ENCODE peak calls at places on chromosome 11, in eight cellular contexts. One of them, this sample, is unnamed.
A peak's percentile ranks its signal among the peaks of the same experiment; 100 is the strongest.

GRCh38 chr11:70677232-70677916 is 279.0 kb downstream of the CTTN start:
- DNase-seq in AG09309: no peak
- DNase-seq in activated CD4-positive, alpha-beta T cell treated with anti-CD3 and anti-CD28 coated beads for 24 hours: no peak
- DNase-seq in SHP77: no peak
- DNase-seq in endodermal cell: no peak
- DNase-seq in skeletal muscle cell: no peak
- DNase-seq in MM.1S: no peak
- DNase-seq in T-helper 9 cell: no peak
- DNase-seq in this sample: no peak

GRCh38 chr11:44632466-44633123 is 67.1 kb downstream of the CD82 start:
- DNase-seq in AG09309: no peak
- DNase-seq in activated CD4-positive, alpha-beta T cell treated with anti-CD3 and anti-CD28 coated beads for 24 hours: no peak
- DNase-seq in SHP77: no peak
- DNase-seq in endodermal cell: peak; percentile 75
- DNase-seq in skeletal muscle cell: no peak
- DNase-seq in MM.1S: no peak
- DNase-seq in T-helper 9 cell: no peak
- DNase-seq in this sample: peak; percentile 47

GRCh38 chr11:14417975-14418374 is 59.0 kb upstream of the RRAS2 start:
- DNase-seq in AG09309: no peak
- DNase-seq in activated CD4-positive, alpha-beta T cell treated with anti-CD3 and anti-CD28 coated beads for 24 hours: no peak
- DNase-seq in SHP77: no peak
- DNase-seq in endodermal cell: no peak
- DNase-seq in skeletal muscle cell: no peak
- DNase-seq in MM.1S: no peak
- DNase-seq in T-helper 9 cell: no peak
- DNase-seq in this sample: no peak

GRCh38 chr11:130037058-130037457 is 32.6 kb upstream of the APLP2 start:
- DNase-seq in AG09309: no peak
- DNase-seq in activated CD4-positive, alpha-beta T cell treated with anti-CD3 and anti-CD28 coated beads for 24 hours: no peak
- DNase-seq in SHP77: no peak
- DNase-seq in endodermal cell: no peak
- DNase-seq in skeletal muscle cell: peak; percentile 43
- DNase-seq in MM.1S: no peak
- DNase-seq in T-helper 9 cell: no peak
- DNase-seq in this sample: peak; percentile 84

GRCh38 chr11:85626496-85626895 is 648 bp downstream of the DLG2 start:
- DNase-seq in AG09309: no peak
- DNase-seq in activated CD4-positive, alpha-beta T cell treated with anti-CD3 and anti-CD28 coated beads for 24 hours: no peak
- DNase-seq in SHP77: peak; percentile 13
- DNase-seq in endodermal cell: no peak
- DNase-seq in skeletal muscle cell: no peak
- DNase-seq in MM.1S: no peak
- DNase-seq in T-helper 9 cell: no peak
- DNase-seq in this sample: no peak

GRCh38 chr11:101215069-101215468 is 85.5 kb upstream of the PGR start:
- DNase-seq in AG09309: no peak
- DNase-seq in activated CD4-positive, alpha-beta T cell treated with anti-CD3 and anti-CD28 coated beads for 24 hours: no peak
- DNase-seq in SHP77: no peak
- DNase-seq in endodermal cell: no peak
- DNase-seq in skeletal muscle cell: no peak
- DNase-seq in MM.1S: no peak
- DNase-seq in T-helper 9 cell: no peak
- DNase-seq in this sample: peak; percentile 49

GRCh38 chr11:33869511-33870422 is 22.1 kb downstream of the LMO2 start:
- DNase-seq in AG09309: no peak
- DNase-seq in activated CD4-positive, alpha-beta T cell treated with anti-CD3 and anti-CD28 coated beads for 24 hours: no peak
- DNase-seq in SHP77: no peak
- DNase-seq in endodermal cell: peak; percentile 82
- DNase-seq in skeletal muscle cell: no peak
- DNase-seq in MM.1S: peak; percentile 15
- DNase-seq in T-helper 9 cell: no peak
- DNase-seq in this sample: peak; percentile 44

GRCh38 chr11:103433976-103434375 is 324.8 kb downstream of the DYNC2H1 start:
- DNase-seq in AG09309: no peak
- DNase-seq in activated CD4-positive, alpha-beta T cell treated with anti-CD3 and anti-CD28 coated beads for 24 hours: no peak
- DNase-seq in SHP77: no peak
- DNase-seq in endodermal cell: no peak
- DNase-seq in skeletal muscle cell: no peak
- DNase-seq in MM.1S: no peak
- DNase-seq in T-helper 9 cell: no peak
- DNase-seq in this sample: peak; percentile 69

GRCh38 chr11:76604652-76605241 is 65.8 kb downstream of the LRRC32 start:
- DNase-seq in AG09309: no peak
- DNase-seq in activated CD4-positive, alpha-beta T cell treated with anti-CD3 and anti-CD28 coated beads for 24 hours: no peak
- DNase-seq in SHP77: no peak
- DNase-seq in endodermal cell: no peak
- DNase-seq in skeletal muscle cell: no peak
- DNase-seq in MM.1S: no peak
- DNase-seq in T-helper 9 cell: no peak
- DNase-seq in this sample: peak; percentile 80

GRCh38 chr11:79419120-79419519 is 21.7 kb downstream of the TENM4 start:
- DNase-seq in AG09309: no peak
- DNase-seq in activated CD4-positive, alpha-beta T cell treated with anti-CD3 and anti-CD28 coated beads for 24 hours: no peak
- DNase-seq in SHP77: no peak
- DNase-seq in endodermal cell: peak; percentile 66
- DNase-seq in skeletal muscle cell: peak; percentile 40
- DNase-seq in MM.1S: no peak
- DNase-seq in T-helper 9 cell: no peak
- DNase-seq in this sample: peak; percentile 96